ENCODE peak calls at places on chromosomes 16 and 17, in nine cellular contexts. I, D, G, Z, W, V, K, H and A are unnamed samples.

GRCh38 chr17:33973491-33973890 is 281.6 kb upstream of the CCL2 start:
- DNase-seq in I (no peak), D (no peak), G (no peak), Z (no peak), W (no peak), V (no peak), K (no peak), H (no peak), A (no peak)

GRCh38 chr17:28573966-28574480 is 2.7 kb downstream of the ALDOC start:
- DNase-seq in I (no peak), D (no peak), G (no peak), Z (no peak), W (no peak), V (no peak), K (no peak), H (no peak), A (no peak)

GRCh38 chr17:36930501-36930900 is 6.8 kb upstream of the LHX1 start:
- DNase-seq in I (no peak), D (no peak), G (no peak), Z (peak), W (no peak), V (no peak), K (no peak), H (no peak), A (no peak)

GRCh38 chr17:80877829-80878303 is 113.8 kb upstream of the CHMP6 start:
- DNase-seq in I (no peak), D (no peak), G (no peak), Z (peak), W (no peak), V (no peak), K (peak), H (peak), A (no peak)

GRCh38 chr17:4648741-4649140 is 7.3 kb upstream of the ALOX15 start:
- DNase-seq in I (no peak), D (no peak), G (no peak), Z (no peak), W (no peak), V (no peak), K (peak), H (no peak), A (no peak)

GRCh38 chr16:62829084-62829483 is 792.8 kb upstream of the CDH8 start:
- DNase-seq in I (no peak), D (no peak), G (no peak), Z (no peak), W (no peak), V (no peak), K (no peak), H (no peak), A (no peak)

GRCh38 chr17:75876938-75877751 is 1.2 kb downstream of the TRIM47 start:
- DNase-seq in I (no peak), D (peak), G (peak), Z (peak), W (peak), V (peak), K (peak), H (peak), A (peak)

GRCh38 chr16:31700530-31701388 is 172.8 kb upstream of the ZNF267 start:
- DNase-seq in I (peak), D (no peak), G (peak), Z (peak), W (no peak), V (peak), K (peak), H (no peak), A (peak)

GRCh38 chr16:78571434-78571833 is 472.0 kb downstream of the WWOX start:
- DNase-seq in I (no peak), D (no peak), G (no peak), Z (no peak), W (no peak), V (no peak), K (no peak), H (no peak), A (no peak)

GRCh38 chr17:79005063-79005861 is 4.3 kb downstream of the CANT1 start:
- DNase-seq in I (no peak), D (no peak), G (no peak), Z (peak), W (no peak), V (peak), K (peak), H (no peak), A (peak)

GRCh38 chr17:59487161-59487873 is 78.1 kb upstream of the DHX40 start:
- DNase-seq in I (no peak), D (no peak), G (no peak), Z (no peak), W (no peak), V (no peak), K (no peak), H (no peak), A (no peak)

GRCh38 chr16:85626191-85626951 is 13.2 kb downstream of the GSE1 start:
- DNase-seq in I (no peak), D (no peak), G (peak), Z (no peak), W (no peak), V (no peak), K (no peak), H (no peak), A (no peak)

GRCh38 chr16:5900046-5900445 is 802.5 kb upstream of the EEF2KMT start:
- DNase-seq in I (no peak), D (no peak), G (no peak), Z (no peak), W (no peak), V (no peak), K (no peak), H (no peak), A (no peak)

GRCh38 chr16:58269526-58269925 is 25.3 kb downstream of the PRSS54 start:
- DNase-seq in I (no peak), D (no peak), G (no peak), Z (no peak), W (no peak), V (no peak), K (no peak), H (no peak), A (no peak)

GRCh38 chr17:58513913-58514794 is at the start of gene MTMR4:
- DNase-seq in I (peak), D (peak), G (peak), Z (peak), W (no peak), V (peak), K (peak), H (peak), A (peak)

GRCh38 chr17:45309400-45309799 is 7.4 kb downstream of the MAP3K14 start:
- DNase-seq in I (no peak), D (no peak), G (no peak), Z (no peak), W (no peak), V (no peak), K (no peak), H (no peak), A (no peak)

GRCh38 chr17:64172510-64172909 is 42.6 kb upstream of the ERN1 start:
- DNase-seq in I (no peak), D (no peak), G (no peak), Z (no peak), W (no peak), V (no peak), K (no peak), H (no peak), A (no peak)

GRCh38 chr17:19384723-19385391 is 2.1 kb downstream of the MFAP4 start:
- DNase-seq in I (no peak), D (no peak), G (peak), Z (peak), W (no peak), V (peak), K (peak), H (peak), A (no peak)

GRCh38 chr16:85712841-85713240 is 24.1 kb upstream of the GINS2 start:
- DNase-seq in I (no peak), D (no peak), G (no peak), Z (peak), W (no peak), V (no peak), K (no peak), H (no peak), A (no peak)

GRCh38 chr16:67528222-67528869 is at the start of gene RIPOR1:
- DNase-seq in I (peak), D (peak), G (peak), Z (peak), W (no peak), V (peak), K (peak), H (no peak), A (peak)

GRCh38 chr17:81398170-81398854 is 3.1 kb downstream of the BAHCC1 start:
- DNase-seq in I (no peak), D (peak), G (no peak), Z (peak), W (no peak), V (peak), K (no peak), H (no peak), A (no peak)

GRCh38 chr17:8475227-8475626 is 39.5 kb downstream of the NDEL1 start:
- DNase-seq in I (no peak), D (no peak), G (no peak), Z (no peak), W (no peak), V (no peak), K (no peak), H (no peak), A (no peak)

GRCh38 chr17:6915620-6916019 is 80.2 kb upstream of the ALOX12 start:
- DNase-seq in I (no peak), D (no peak), G (no peak), Z (no peak), W (no peak), V (no peak), K (no peak), H (no peak), A (no peak)

GRCh38 chr16:50709061-50709695 is 15.8 kb downstream of the NOD2 start:
- DNase-seq in I (no peak), D (no peak), G (peak), Z (no peak), W (no peak), V (peak), K (no peak), H (no peak), A (no peak)

GRCh38 chr16:26158142-26158759 is 466.5 kb downstream of the HS3ST4 start:
- DNase-seq in I (no peak), D (no peak), G (no peak), Z (no peak), W (no peak), V (no peak), K (no peak), H (no peak), A (no peak)

GRCh38 chr17:59793249-59793648 is 85.8 kb downstream of the VMP1 start:
- DNase-seq in I (no peak), D (no peak), G (no peak), Z (no peak), W (no peak), V (no peak), K (no peak), H (no peak), A (no peak)

GRCh38 chr17:19614900-19615299 is 33.7 kb upstream of the ALDH3A2 start:
- DNase-seq in I (no peak), D (no peak), G (no peak), Z (no peak), W (no peak), V (no peak), K (no peak), H (no peak), A (no peak)

GRCh38 chr17:50348522-50349240 is 2.8 kb downstream of the XYLT2 start:
- DNase-seq in I (no peak), D (no peak), G (no peak), Z (peak), W (no peak), V (no peak), K (peak), H (no peak), A (no peak)

GRCh38 chr16:75238132-75238852 is 13.1 kb downstream of the BCAR1 start:
- DNase-seq in I (no peak), D (no peak), G (peak), Z (peak), W (peak), V (peak), K (peak), H (peak), A (no peak)

GRCh38 chr16:66335704-66336329 is 30.7 kb upstream of the CDH5 start:
- DNase-seq in I (no peak), D (no peak), G (peak), Z (no peak), W (no peak), V (no peak), K (peak), H (no peak), A (no peak)

GRCh38 chr17:62692721-62693431 is 65.4 kb downstream of the MRC2 start:
- DNase-seq in I (no peak), D (peak), G (no peak), Z (peak), W (no peak), V (no peak), K (no peak), H (no peak), A (peak)

GRCh38 chr17:41782142-41782541 is 4.4 kb downstream of the JUP start:
- DNase-seq in I (no peak), D (no peak), G (peak), Z (peak), W (no peak), V (peak), K (no peak), H (peak), A (no peak)

GRCh38 chr16:31214705-31215286 is 877 bp downstream of the TRIM72 start:
- DNase-seq in I (no peak), D (no peak), G (no peak), Z (peak), W (no peak), V (no peak), K (no peak), H (no peak), A (no peak)

GRCh38 chr17:80805032-80805751 is 186.4 kb upstream of the CHMP6 start:
- DNase-seq in I (no peak), D (no peak), G (no peak), Z (peak), W (no peak), V (no peak), K (peak), H (peak), A (no peak)

GRCh38 chr17:79563237-79564013 is 47.4 kb downstream of the RBFOX3 start:
- DNase-seq in I (no peak), D (peak), G (no peak), Z (no peak), W (no peak), V (no peak), K (no peak), H (no peak), A (no peak)

GRCh38 chr17:18161226-18162094 is 22.2 kb upstream of the ALKBH5 start:
- DNase-seq in I (no peak), D (no peak), G (no peak), Z (peak), W (no peak), V (no peak), K (no peak), H (no peak), A (no peak)

GRCh38 chr17:18167421-18167820 is 16.2 kb upstream of the ALKBH5 start:
- DNase-seq in I (no peak), D (no peak), G (no peak), Z (peak), W (no peak), V (no peak), K (no peak), H (no peak), A (no peak)

GRCh38 chr17:18163528-18163927 is 20.1 kb upstream of the ALKBH5 start:
- DNase-seq in I (no peak), D (no peak), G (no peak), Z (no peak), W (no peak), V (no peak), K (no peak), H (no peak), A (no peak)

GRCh38 chr17:18172528-18173278 is 10.9 kb upstream of the ALKBH5 start:
- DNase-seq in I (no peak), D (no peak), G (no peak), Z (peak), W (no peak), V (no peak), K (no peak), H (no peak), A (no peak)

GRCh38 chr17:18166894-18167293 is 16.7 kb upstream of the ALKBH5 start:
- DNase-seq in I (no peak), D (no peak), G (no peak), Z (peak), W (no peak), V (no peak), K (no peak), H (no peak), A (no peak)
- TF ChIP-seq CTCF in I (no peak), D (no peak), G (no peak), Z (peak), W (no peak), V (peak), K (no peak), H (no peak), A (no peak)

GRCh38 chr16:23594186-23594585 is 1.9 kb downstream of the NDUFAB1 start:
- DNase-seq in I (no peak), D (no peak), G (peak), Z (peak), W (no peak), V (no peak), K (no peak), H (no peak), A (no peak)

GRCh38 chr16:23595246-23595950 is 718 bp downstream of the NDUFAB1 start:
- DNase-seq in I (no peak), D (peak), G (no peak), Z (peak), W (no peak), V (no peak), K (no peak), H (no peak), A (peak)

GRCh38 chr16:23595951-23596720 is at the start of gene NDUFAB1:
- DNase-seq in I (peak), D (peak), G (peak), Z (peak), W (no peak), V (peak), K (peak), H (peak), A (peak)

DNA sequence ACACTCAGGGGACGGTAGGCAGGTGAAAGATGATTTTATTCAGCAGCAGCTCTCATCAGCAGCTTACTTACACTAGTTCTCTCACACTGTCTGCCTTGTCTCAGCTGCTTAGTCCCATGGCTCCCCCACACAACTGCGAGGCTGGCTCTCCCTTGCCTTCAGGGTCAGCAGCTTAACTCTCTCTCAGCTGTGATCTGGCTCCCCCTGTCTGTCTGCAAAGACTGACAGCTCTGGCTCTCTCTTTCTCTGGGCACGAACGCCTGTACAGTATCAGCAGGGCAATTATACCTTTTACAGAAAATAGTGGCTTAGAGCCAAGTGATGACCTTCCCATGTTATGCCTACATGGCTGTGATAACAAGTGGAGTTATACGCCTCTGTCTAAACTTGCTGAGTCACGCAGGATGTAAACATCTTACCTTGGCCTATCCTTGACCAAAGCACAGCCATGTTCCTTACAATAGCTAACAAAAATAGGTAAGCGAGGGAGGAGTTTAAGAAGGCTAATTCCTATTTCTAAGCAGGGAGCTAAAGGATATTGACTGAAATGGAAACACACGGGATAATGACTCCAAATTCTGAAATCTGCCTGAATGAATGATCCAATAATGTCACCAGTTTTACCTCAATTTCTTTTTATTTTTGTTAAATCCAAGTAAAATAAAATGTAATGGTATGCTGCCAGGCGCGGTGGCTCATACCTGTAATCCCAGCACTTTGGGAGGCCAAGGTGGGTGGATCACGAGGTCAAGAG is 1.1 kb upstream of the NDUFAB1 start:
- DNase-seq in I (no peak), D (peak), G (no peak), Z (no peak), W (no peak), V (no peak), K (no peak), H (no peak), A (peak)
- TF ChIP-seq CTCF in I (no peak), D (peak), G (no peak), Z (peak), W (no peak), V (peak), K (no peak), H (no peak), A (no peak)

DNA sequence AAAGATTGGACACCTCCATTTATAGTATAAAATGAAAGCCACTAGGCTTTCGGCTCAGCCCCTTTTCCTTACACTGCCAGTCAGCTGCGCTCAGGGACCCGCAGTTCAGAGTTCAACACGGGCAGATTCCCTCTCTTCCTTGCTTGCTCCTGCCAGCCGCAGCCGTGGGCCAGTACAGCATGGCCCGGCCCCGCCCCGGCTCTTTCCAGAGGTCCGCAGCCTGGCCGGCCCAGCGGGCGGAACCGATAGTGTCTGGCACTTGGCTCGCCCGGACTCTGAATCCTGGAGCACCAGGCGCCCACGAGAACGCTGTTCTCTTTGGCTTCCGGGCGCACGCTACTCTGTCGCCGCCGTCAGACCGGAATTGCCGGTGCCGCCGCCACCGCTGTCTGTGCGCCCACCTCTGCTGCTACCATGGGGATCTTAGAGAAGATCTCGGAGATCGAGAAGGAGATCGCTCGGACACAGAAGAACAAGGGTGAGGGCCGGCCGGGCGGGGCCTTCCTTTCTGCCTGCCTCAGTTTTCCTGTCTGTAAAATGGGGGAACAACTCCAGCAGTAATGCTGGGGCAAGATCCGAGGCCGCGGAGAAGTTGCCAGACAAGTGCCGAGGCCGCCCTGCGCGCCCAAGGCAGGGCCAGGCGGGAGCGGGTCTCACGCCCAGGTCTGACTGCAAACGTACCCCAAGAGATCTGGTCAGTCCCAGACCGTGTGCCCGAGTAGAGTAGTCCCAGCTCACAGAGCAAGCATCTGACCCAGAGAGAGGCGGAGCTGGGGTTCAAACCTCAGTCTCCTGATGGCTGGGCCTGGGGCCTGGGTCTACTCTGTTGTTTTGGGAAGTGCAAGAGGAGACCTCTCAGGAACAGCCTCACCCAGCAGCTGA is at the start of gene DRG2:
- DNase-seq in I (peak), D (peak), G (peak), Z (peak), W (peak), V (peak), K (peak), H (peak), A (peak)
- TF ChIP-seq CTCF in I (no peak), D (peak), G (no peak), Z (no peak), W (peak), V (peak), K (peak), H (no peak), A (no peak)

DNA sequence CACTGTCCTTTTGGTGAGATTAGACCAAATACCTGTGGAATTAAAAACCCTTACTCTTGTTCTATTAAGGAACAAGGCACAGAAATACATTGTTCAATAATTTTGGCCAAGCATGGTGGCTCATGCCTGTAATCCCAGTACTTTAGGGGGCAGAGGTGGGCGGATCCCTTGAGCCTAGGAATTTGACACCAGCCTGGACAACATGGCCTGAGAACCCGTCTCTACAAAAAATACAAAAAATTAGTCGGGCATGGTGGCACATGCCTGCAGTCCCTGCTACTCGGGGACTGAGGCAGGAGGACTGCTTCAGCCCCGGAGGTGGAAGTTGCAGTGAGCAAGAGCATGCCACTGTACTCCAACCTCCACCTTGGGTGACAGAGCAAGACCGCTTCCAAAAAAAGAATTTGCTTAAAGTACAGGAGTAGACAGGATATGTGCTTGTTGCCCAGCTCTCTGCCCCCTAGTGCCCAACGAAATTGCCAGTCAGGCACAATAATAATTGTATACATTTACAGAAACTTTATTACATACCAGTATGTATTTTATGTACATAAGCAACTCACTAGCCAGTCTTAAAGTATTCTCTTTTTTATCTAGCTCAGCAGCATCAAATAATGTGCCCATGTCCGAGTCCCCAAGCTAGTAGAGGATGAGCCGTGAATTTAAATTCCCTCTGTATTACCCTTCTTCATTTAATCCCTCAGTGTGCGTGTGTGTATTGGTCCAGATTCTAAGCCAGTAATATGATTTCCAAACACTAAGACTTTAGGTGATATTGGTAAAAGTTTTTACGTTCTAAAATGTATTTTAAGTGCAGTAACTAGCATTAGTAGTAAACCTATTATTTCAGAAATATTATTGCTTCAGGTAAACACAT is 1.4 kb downstream of the THUMPD1 start:
- DNase-seq in I (no peak), D (peak), G (no peak), Z (peak), W (no peak), V (peak), K (no peak), H (no peak), A (peak)
- TF ChIP-seq CTCF in I (peak), D (peak), G (peak), Z (peak), W (peak), V (peak), K (peak), H (peak), A (peak)